ENCODE peak calls at places on chromosomes 6 and 20, in nine cellular contexts. Z is anterior cingulate cortex, F is ELR, J is skeletal muscle cell, K is NCI-H2171, U is activated T-cell treated with anti-CD3 and anti-CD28 coated beads for 1 hour, G is fibroblast of the aortic adventitia, M is globus pallidus, O is AG20443. Y is an unnamed sample.

GRCh38 chr20:17042122-17042521 is 184.7 kb upstream of the PCSK2 start:
- DNase-seq in F (no peak), M (no peak), O (no peak), J (no peak), G (no peak), Z (no peak), K (no peak), U (no peak), Y (no peak)

GRCh38 chr6:105135907-105136432 is 43.8 kb downstream of the POPDC3 start:
- DNase-seq in Z (no peak), G (peak), F (peak), O (peak), U (no peak), K (no peak), M (peak), J (no peak), Y (peak)

GRCh38 chr20:19691125-19691524 is 66.9 kb upstream of the RIN2 start:
- DNase-seq in O (no peak), G (no peak), F (no peak), K (no peak), J (no peak), U (no peak), Z (no peak), M (no peak), Y (no peak)

GRCh38 chr20:13449868-13450441 is 188.8 kb downstream of the TASP1 start:
- DNase-seq in G (no peak), M (no peak), Z (no peak), U (no peak), F (peak), K (no peak), O (no peak), J (no peak), Y (no peak)

GRCh38 chr6:24844061-24844460 is 45.3 kb upstream of the ARMH2 start:
- DNase-seq in J (no peak), O (no peak), M (no peak), U (no peak), F (no peak), Z (no peak), K (no peak), G (no peak), Y (no peak)

GRCh38 chr20:31713312-31714049 is 9.2 kb downstream of the BCL2L1 start:
- DNase-seq in Z (no peak), F (peak), K (no peak), J (peak), M (no peak), U (no peak), O (peak), G (peak), Y (peak)

GRCh38 chr20:38112249-38112942 is 52.7 kb downstream of the TGM2 start:
- DNase-seq in K (peak), Z (no peak), O (no peak), M (no peak), G (no peak), F (no peak), U (no peak), J (no peak), Y (no peak)

GRCh38 chr20:16286601-16287000 is 286.6 kb downstream of the KIF16B start:
- DNase-seq in K (no peak), Z (no peak), M (no peak), G (no peak), F (no peak), J (no peak), O (no peak), U (no peak), Y (no peak)

GRCh38 chr6:10733151-10733715 is 10.4 kb downstream of the TMEM14C start:
- DNase-seq in U (no peak), J (peak), F (peak), K (no peak), Z (no peak), M (no peak), O (no peak), G (no peak), Y (no peak)

GRCh38 chr6:16230953-16231352 is 7.4 kb upstream of the GMPR start:
- DNase-seq in F (no peak), M (no peak), U (no peak), O (no peak), J (no peak), Z (no peak), G (no peak), K (no peak), Y (no peak)

GRCh38 chr6:107179004-107179403 is 63.7 kb upstream of the BEND3 start:
- DNase-seq in M (no peak), G (peak), K (no peak), U (no peak), J (no peak), Z (no peak), F (peak), O (no peak), Y (no peak)

GRCh38 chr20:63942250-63943006 is 13.8 kb downstream of the UCKL1 start:
- DNase-seq in U (no peak), K (peak), Z (no peak), M (no peak), F (peak), J (no peak), G (no peak), O (no peak), Y (no peak)

GRCh38 chr6:163897669-163898068 is 483.2 kb downstream of the QKI start:
- DNase-seq in K (no peak), J (no peak), Z (no peak), U (no peak), O (no peak), G (no peak), M (no peak), F (peak), Y (no peak)

GRCh38 chr6:159376443-159377182 is 207.4 kb downstream of the FNDC1 start:
- DNase-seq in O (peak), U (no peak), K (no peak), G (peak), J (no peak), F (no peak), M (no peak), Z (no peak), Y (peak)

GRCh38 chr6:151101116-151101810 is 138.5 kb upstream of the AKAP12 start:
- DNase-seq in Z (no peak), O (no peak), F (no peak), G (peak), M (no peak), U (no peak), J (no peak), K (no peak), Y (no peak)

Y was measured in GM04503.